ENCODE peak calls at places on chromosomes 2 and 18, in ten cellular contexts. One of them, this sample, is unnamed.

GRCh38 chr18:37261246-37261927 is 304.2 kb downstream of the CELF4 start:
- DNase-seq in left lung: no peak
- DNase-seq in activated gamma-delta T cell treated with Interleukin-2 at 50 U/mL for 16 hours: no peak
- DNase-seq in NCI-H1694 treated with DMSO at 0.1 percent for 48 hours: peak
- DNase-seq in PC-9: no peak
- DNase-seq in anterior cingulate cortex: no peak
- DNase-seq in activated T-cell treated with anti-CD3 and anti-CD28 coated beads, Interleukin-2, amount 50 U/mL, for 4 hours: no peak
- DNase-seq in NCI-H1092: no peak
- DNase-seq in RWPE1: no peak
- DNase-seq in astrocyte of the cerebellum: no peak
- DNase-seq in this sample: no peak

GRCh38 chr2:58606799-58607198 is 365.7 kb upstream of the FANCL start:
- DNase-seq in left lung: no peak
- DNase-seq in activated gamma-delta T cell treated with Interleukin-2 at 50 U/mL for 16 hours: no peak
- DNase-seq in NCI-H1694 treated with DMSO at 0.1 percent for 48 hours: no peak
- DNase-seq in PC-9: no peak
- DNase-seq in anterior cingulate cortex: no peak
- DNase-seq in activated T-cell treated with anti-CD3 and anti-CD28 coated beads, Interleukin-2, amount 50 U/mL, for 4 hours: no peak
- DNase-seq in NCI-H1092: no peak
- DNase-seq in RWPE1: no peak
- DNase-seq in astrocyte of the cerebellum: no peak
- DNase-seq in this sample: no peak

GRCh38 chr2:60352491-60353405 is 200.7 kb downstream of the BCL11A start:
- DNase-seq in left lung: no peak
- DNase-seq in activated gamma-delta T cell treated with Interleukin-2 at 50 U/mL for 16 hours: no peak
- DNase-seq in NCI-H1694 treated with DMSO at 0.1 percent for 48 hours: no peak
- DNase-seq in PC-9: no peak
- DNase-seq in anterior cingulate cortex: no peak
- DNase-seq in activated T-cell treated with anti-CD3 and anti-CD28 coated beads, Interleukin-2, amount 50 U/mL, for 4 hours: no peak
- DNase-seq in NCI-H1092: no peak
- DNase-seq in RWPE1: no peak
- DNase-seq in astrocyte of the cerebellum: no peak
- DNase-seq in this sample: no peak

GRCh38 chr2:148796735-148797512 is 78.1 kb upstream of the KIF5C start:
- DNase-seq in left lung: no peak
- DNase-seq in activated gamma-delta T cell treated with Interleukin-2 at 50 U/mL for 16 hours: no peak
- DNase-seq in NCI-H1694 treated with DMSO at 0.1 percent for 48 hours: peak
- DNase-seq in PC-9: no peak
- DNase-seq in anterior cingulate cortex: no peak
- DNase-seq in activated T-cell treated with anti-CD3 and anti-CD28 coated beads, Interleukin-2, amount 50 U/mL, for 4 hours: no peak
- DNase-seq in NCI-H1092: no peak
- DNase-seq in RWPE1: no peak
- DNase-seq in astrocyte of the cerebellum: no peak
- DNase-seq in this sample: no peak

GRCh38 chr2:29011650-29012060 is 30.6 kb downstream of the TOGARAM2 start:
- DNase-seq in left lung: peak
- DNase-seq in activated gamma-delta T cell treated with Interleukin-2 at 50 U/mL for 16 hours: peak
- DNase-seq in NCI-H1694 treated with DMSO at 0.1 percent for 48 hours: peak
- DNase-seq in PC-9: no peak
- DNase-seq in anterior cingulate cortex: no peak
- DNase-seq in activated T-cell treated with anti-CD3 and anti-CD28 coated beads, Interleukin-2, amount 50 U/mL, for 4 hours: peak
- DNase-seq in NCI-H1092: peak
- DNase-seq in RWPE1: no peak
- DNase-seq in astrocyte of the cerebellum: no peak
- DNase-seq in this sample: no peak

GRCh38 chr18:73824684-73825083 is 322.9 kb downstream of the FBXO15 start:
- DNase-seq in left lung: no peak
- DNase-seq in activated gamma-delta T cell treated with Interleukin-2 at 50 U/mL for 16 hours: no peak
- DNase-seq in NCI-H1694 treated with DMSO at 0.1 percent for 48 hours: no peak
- DNase-seq in PC-9: no peak
- DNase-seq in anterior cingulate cortex: no peak
- DNase-seq in activated T-cell treated with anti-CD3 and anti-CD28 coated beads, Interleukin-2, amount 50 U/mL, for 4 hours: no peak
- DNase-seq in NCI-H1092: no peak
- DNase-seq in RWPE1: no peak
- DNase-seq in astrocyte of the cerebellum: no peak
- DNase-seq in this sample: no peak

GRCh38 chr18:137327-137726 is 21.0 kb upstream of the USP14 start:
- DNase-seq in left lung: no peak
- DNase-seq in activated gamma-delta T cell treated with Interleukin-2 at 50 U/mL for 16 hours: no peak
- DNase-seq in NCI-H1694 treated with DMSO at 0.1 percent for 48 hours: no peak
- DNase-seq in PC-9: no peak
- DNase-seq in anterior cingulate cortex: no peak
- DNase-seq in activated T-cell treated with anti-CD3 and anti-CD28 coated beads, Interleukin-2, amount 50 U/mL, for 4 hours: no peak
- DNase-seq in NCI-H1092: no peak
- DNase-seq in RWPE1: no peak
- DNase-seq in astrocyte of the cerebellum: no peak
- DNase-seq in this sample: no peak

GRCh38 chr2:138090330-138090729 is 126.1 kb downstream of the HNMT start:
- DNase-seq in left lung: no peak
- DNase-seq in activated gamma-delta T cell treated with Interleukin-2 at 50 U/mL for 16 hours: no peak
- DNase-seq in NCI-H1694 treated with DMSO at 0.1 percent for 48 hours: peak
- DNase-seq in PC-9: no peak
- DNase-seq in anterior cingulate cortex: no peak
- DNase-seq in activated T-cell treated with anti-CD3 and anti-CD28 coated beads, Interleukin-2, amount 50 U/mL, for 4 hours: no peak
- DNase-seq in NCI-H1092: peak
- DNase-seq in RWPE1: peak
- DNase-seq in astrocyte of the cerebellum: peak
- DNase-seq in this sample: no peak

GRCh38 chr2:34475141-34475540 is 876.0 kb upstream of the FAM98A start:
- DNase-seq in left lung: no peak
- DNase-seq in activated gamma-delta T cell treated with Interleukin-2 at 50 U/mL for 16 hours: no peak
- DNase-seq in NCI-H1694 treated with DMSO at 0.1 percent for 48 hours: no peak
- DNase-seq in PC-9: no peak
- DNase-seq in anterior cingulate cortex: no peak
- DNase-seq in activated T-cell treated with anti-CD3 and anti-CD28 coated beads, Interleukin-2, amount 50 U/mL, for 4 hours: no peak
- DNase-seq in NCI-H1092: no peak
- DNase-seq in RWPE1: no peak
- DNase-seq in astrocyte of the cerebellum: no peak
- DNase-seq in this sample: no peak

GRCh38 chr2:19580830-19581229 is 222.4 kb upstream of the OSR1 start:
- DNase-seq in left lung: no peak
- DNase-seq in activated gamma-delta T cell treated with Interleukin-2 at 50 U/mL for 16 hours: no peak
- DNase-seq in NCI-H1694 treated with DMSO at 0.1 percent for 48 hours: no peak
- DNase-seq in PC-9: no peak
- DNase-seq in anterior cingulate cortex: no peak
- DNase-seq in activated T-cell treated with anti-CD3 and anti-CD28 coated beads, Interleukin-2, amount 50 U/mL, for 4 hours: no peak
- DNase-seq in NCI-H1092: no peak
- DNase-seq in RWPE1: no peak
- DNase-seq in astrocyte of the cerebellum: no peak
- DNase-seq in this sample: no peak

GRCh38 chr2:46913471-46914381 is 1.9 kb downstream of the MCFD2 start:
- DNase-seq in left lung: no peak
- DNase-seq in activated gamma-delta T cell treated with Interleukin-2 at 50 U/mL for 16 hours: no peak
- DNase-seq in NCI-H1694 treated with DMSO at 0.1 percent for 48 hours: no peak
- DNase-seq in PC-9: peak
- DNase-seq in anterior cingulate cortex: no peak
- DNase-seq in activated T-cell treated with anti-CD3 and anti-CD28 coated beads, Interleukin-2, amount 50 U/mL, for 4 hours: no peak
- DNase-seq in NCI-H1092: no peak
- DNase-seq in RWPE1: peak
- DNase-seq in astrocyte of the cerebellum: no peak
- DNase-seq in this sample: no peak

GRCh38 chr18:6558770-6559169 is 144.1 kb upstream of the L3MBTL4 start:
- DNase-seq in left lung: no peak
- DNase-seq in activated gamma-delta T cell treated with Interleukin-2 at 50 U/mL for 16 hours: no peak
- DNase-seq in NCI-H1694 treated with DMSO at 0.1 percent for 48 hours: no peak
- DNase-seq in PC-9: no peak
- DNase-seq in anterior cingulate cortex: no peak
- DNase-seq in activated T-cell treated with anti-CD3 and anti-CD28 coated beads, Interleukin-2, amount 50 U/mL, for 4 hours: no peak
- DNase-seq in NCI-H1092: no peak
- DNase-seq in RWPE1: no peak
- DNase-seq in astrocyte of the cerebellum: no peak
- DNase-seq in this sample: no peak

GRCh38 chr2:238114331-238114841 is 14.2 kb downstream of the ESPNL start:
- DNase-seq in left lung: peak
- DNase-seq in activated gamma-delta T cell treated with Interleukin-2 at 50 U/mL for 16 hours: no peak
- DNase-seq in NCI-H1694 treated with DMSO at 0.1 percent for 48 hours: no peak
- DNase-seq in PC-9: no peak
- DNase-seq in anterior cingulate cortex: no peak
- DNase-seq in activated T-cell treated with anti-CD3 and anti-CD28 coated beads, Interleukin-2, amount 50 U/mL, for 4 hours: no peak
- DNase-seq in NCI-H1092: no peak
- DNase-seq in RWPE1: no peak
- DNase-seq in astrocyte of the cerebellum: no peak
- DNase-seq in this sample: no peak

GRCh38 chr2:241062342-241063092 is 39.6 kb downstream of the MTERF4 start:
- DNase-seq in left lung: peak
- DNase-seq in activated gamma-delta T cell treated with Interleukin-2 at 50 U/mL for 16 hours: no peak
- DNase-seq in NCI-H1694 treated with DMSO at 0.1 percent for 48 hours: no peak
- DNase-seq in PC-9: no peak
- DNase-seq in anterior cingulate cortex: no peak
- DNase-seq in activated T-cell treated with anti-CD3 and anti-CD28 coated beads, Interleukin-2, amount 50 U/mL, for 4 hours: no peak
- DNase-seq in NCI-H1092: no peak
- DNase-seq in RWPE1: no peak
- DNase-seq in astrocyte of the cerebellum: no peak
- DNase-seq in this sample: no peak

GRCh38 chr18:39462436-39462835 is 1896.8 kb upstream of the CELF4 start:
- DNase-seq in left lung: no peak
- DNase-seq in activated gamma-delta T cell treated with Interleukin-2 at 50 U/mL for 16 hours: no peak
- DNase-seq in NCI-H1694 treated with DMSO at 0.1 percent for 48 hours: no peak
- DNase-seq in PC-9: no peak
- DNase-seq in anterior cingulate cortex: no peak
- DNase-seq in activated T-cell treated with anti-CD3 and anti-CD28 coated beads, Interleukin-2, amount 50 U/mL, for 4 hours: no peak
- DNase-seq in NCI-H1092: no peak
- DNase-seq in RWPE1: no peak
- DNase-seq in astrocyte of the cerebellum: no peak
- DNase-seq in this sample: no peak

GRCh38 chr18:32301976-32302743 is 112.3 kb downstream of the MEP1B start:
- DNase-seq in left lung: no peak
- DNase-seq in activated gamma-delta T cell treated with Interleukin-2 at 50 U/mL for 16 hours: no peak
- DNase-seq in NCI-H1694 treated with DMSO at 0.1 percent for 48 hours: no peak
- DNase-seq in PC-9: peak
- DNase-seq in anterior cingulate cortex: no peak
- DNase-seq in activated T-cell treated with anti-CD3 and anti-CD28 coated beads, Interleukin-2, amount 50 U/mL, for 4 hours: no peak
- DNase-seq in NCI-H1092: no peak
- DNase-seq in RWPE1: peak
- DNase-seq in astrocyte of the cerebellum: peak
- DNase-seq in this sample: no peak

GRCh38 chr2:158718196-158718585 is 76.9 kb upstream of the DAPL1 start:
- DNase-seq in left lung: no peak
- DNase-seq in activated gamma-delta T cell treated with Interleukin-2 at 50 U/mL for 16 hours: no peak
- DNase-seq in NCI-H1694 treated with DMSO at 0.1 percent for 48 hours: no peak
- DNase-seq in PC-9: no peak
- DNase-seq in anterior cingulate cortex: no peak
- DNase-seq in activated T-cell treated with anti-CD3 and anti-CD28 coated beads, Interleukin-2, amount 50 U/mL, for 4 hours: no peak
- DNase-seq in NCI-H1092: no peak
- DNase-seq in RWPE1: no peak
- DNase-seq in astrocyte of the cerebellum: no peak
- DNase-seq in this sample: no peak

GRCh38 chr2:175478369-175478768 is 296.9 kb upstream of the ATP5MC3 start:
- DNase-seq in left lung: no peak
- DNase-seq in activated gamma-delta T cell treated with Interleukin-2 at 50 U/mL for 16 hours: no peak
- DNase-seq in NCI-H1694 treated with DMSO at 0.1 percent for 48 hours: no peak
- DNase-seq in PC-9: no peak
- DNase-seq in anterior cingulate cortex: no peak
- DNase-seq in activated T-cell treated with anti-CD3 and anti-CD28 coated beads, Interleukin-2, amount 50 U/mL, for 4 hours: no peak
- DNase-seq in NCI-H1092: no peak
- DNase-seq in RWPE1: peak
- DNase-seq in astrocyte of the cerebellum: no peak
- DNase-seq in this sample: no peak

GRCh38 chr2:148701877-148702276 is 57.3 kb downstream of the EPC2 start:
- DNase-seq in left lung: no peak
- DNase-seq in activated gamma-delta T cell treated with Interleukin-2 at 50 U/mL for 16 hours: no peak
- DNase-seq in NCI-H1694 treated with DMSO at 0.1 percent for 48 hours: no peak
- DNase-seq in PC-9: no peak
- DNase-seq in anterior cingulate cortex: no peak
- DNase-seq in activated T-cell treated with anti-CD3 and anti-CD28 coated beads, Interleukin-2, amount 50 U/mL, for 4 hours: no peak
- DNase-seq in NCI-H1092: no peak
- DNase-seq in RWPE1: no peak
- DNase-seq in astrocyte of the cerebellum: no peak
- DNase-seq in this sample: no peak

GRCh38 chr2:55051026-55051866 is 995 bp upstream of the RTN4 start:
- DNase-seq in left lung: no peak
- DNase-seq in activated gamma-delta T cell treated with Interleukin-2 at 50 U/mL for 16 hours: peak
- DNase-seq in NCI-H1694 treated with DMSO at 0.1 percent for 48 hours: no peak
- DNase-seq in PC-9: peak
- DNase-seq in anterior cingulate cortex: no peak
- DNase-seq in activated T-cell treated with anti-CD3 and anti-CD28 coated beads, Interleukin-2, amount 50 U/mL, for 4 hours: peak
- DNase-seq in NCI-H1092: no peak
- DNase-seq in RWPE1: peak
- DNase-seq in astrocyte of the cerebellum: peak
- DNase-seq in this sample: no peak

GRCh38 chr18:2411381-2411977 is 159.8 kb downstream of the METTL4 start:
- DNase-seq in left lung: no peak
- DNase-seq in activated gamma-delta T cell treated with Interleukin-2 at 50 U/mL for 16 hours: no peak
- DNase-seq in NCI-H1694 treated with DMSO at 0.1 percent for 48 hours: no peak
- DNase-seq in PC-9: peak
- DNase-seq in anterior cingulate cortex: no peak
- DNase-seq in activated T-cell treated with anti-CD3 and anti-CD28 coated beads, Interleukin-2, amount 50 U/mL, for 4 hours: no peak
- DNase-seq in NCI-H1092: no peak
- DNase-seq in RWPE1: peak
- DNase-seq in astrocyte of the cerebellum: peak
- DNase-seq in this sample: no peak

GRCh38 chr2:60488291-60488690 is 65.2 kb downstream of the BCL11A start:
- DNase-seq in left lung: no peak
- DNase-seq in activated gamma-delta T cell treated with Interleukin-2 at 50 U/mL for 16 hours: no peak
- DNase-seq in NCI-H1694 treated with DMSO at 0.1 percent for 48 hours: no peak
- DNase-seq in PC-9: no peak
- DNase-seq in anterior cingulate cortex: no peak
- DNase-seq in activated T-cell treated with anti-CD3 and anti-CD28 coated beads, Interleukin-2, amount 50 U/mL, for 4 hours: no peak
- DNase-seq in NCI-H1092: no peak
- DNase-seq in RWPE1: no peak
- DNase-seq in astrocyte of the cerebellum: no peak
- DNase-seq in this sample: no peak

GRCh38 chr18:50461251-50461650 is 86.4 kb downstream of the SKA1 start:
- DNase-seq in left lung: no peak
- DNase-seq in activated gamma-delta T cell treated with Interleukin-2 at 50 U/mL for 16 hours: no peak
- DNase-seq in NCI-H1694 treated with DMSO at 0.1 percent for 48 hours: no peak
- DNase-seq in PC-9: no peak
- DNase-seq in anterior cingulate cortex: no peak
- DNase-seq in activated T-cell treated with anti-CD3 and anti-CD28 coated beads, Interleukin-2, amount 50 U/mL, for 4 hours: no peak
- DNase-seq in NCI-H1092: no peak
- DNase-seq in RWPE1: no peak
- DNase-seq in astrocyte of the cerebellum: no peak
- DNase-seq in this sample: no peak

GRCh38 chr18:73577365-73577764 is 570.3 kb downstream of the FBXO15 start:
- DNase-seq in left lung: no peak
- DNase-seq in activated gamma-delta T cell treated with Interleukin-2 at 50 U/mL for 16 hours: no peak
- DNase-seq in NCI-H1694 treated with DMSO at 0.1 percent for 48 hours: no peak
- DNase-seq in PC-9: no peak
- DNase-seq in anterior cingulate cortex: no peak
- DNase-seq in activated T-cell treated with anti-CD3 and anti-CD28 coated beads, Interleukin-2, amount 50 U/mL, for 4 hours: no peak
- DNase-seq in NCI-H1092: no peak
- DNase-seq in RWPE1: no peak
- DNase-seq in astrocyte of the cerebellum: peak
- DNase-seq in this sample: no peak

GRCh38 chr2:237885171-237885930 is 25.9 kb downstream of the RAMP1 start:
- DNase-seq in left lung: peak
- DNase-seq in activated gamma-delta T cell treated with Interleukin-2 at 50 U/mL for 16 hours: no peak
- DNase-seq in NCI-H1694 treated with DMSO at 0.1 percent for 48 hours: no peak
- DNase-seq in PC-9: no peak
- DNase-seq in anterior cingulate cortex: no peak
- DNase-seq in activated T-cell treated with anti-CD3 and anti-CD28 coated beads, Interleukin-2, amount 50 U/mL, for 4 hours: no peak
- DNase-seq in NCI-H1092: no peak
- DNase-seq in RWPE1: no peak
- DNase-seq in astrocyte of the cerebellum: no peak
- DNase-seq in this sample: no peak

GRCh38 chr2:1055014-1055595 is 104.5 kb downstream of the SNTG2 start:
- DNase-seq in left lung: no peak
- DNase-seq in activated gamma-delta T cell treated with Interleukin-2 at 50 U/mL for 16 hours: no peak
- DNase-seq in NCI-H1694 treated with DMSO at 0.1 percent for 48 hours: no peak
- DNase-seq in PC-9: no peak
- DNase-seq in anterior cingulate cortex: no peak
- DNase-seq in activated T-cell treated with anti-CD3 and anti-CD28 coated beads, Interleukin-2, amount 50 U/mL, for 4 hours: no peak
- DNase-seq in NCI-H1092: no peak
- DNase-seq in RWPE1: no peak
- DNase-seq in astrocyte of the cerebellum: peak
- DNase-seq in this sample: no peak

GRCh38 chr2:44100351-44100750 is 68.3 kb upstream of the PPM1B start:
- DNase-seq in left lung: no peak
- DNase-seq in activated gamma-delta T cell treated with Interleukin-2 at 50 U/mL for 16 hours: no peak
- DNase-seq in NCI-H1694 treated with DMSO at 0.1 percent for 48 hours: no peak
- DNase-seq in PC-9: peak
- DNase-seq in anterior cingulate cortex: no peak
- DNase-seq in activated T-cell treated with anti-CD3 and anti-CD28 coated beads, Interleukin-2, amount 50 U/mL, for 4 hours: no peak
- DNase-seq in NCI-H1092: no peak
- DNase-seq in RWPE1: peak
- DNase-seq in astrocyte of the cerebellum: peak
- DNase-seq in this sample: no peak

GRCh38 chr2:120989911-120990441 is 254.3 kb downstream of the GLI2 start:
- DNase-seq in left lung: peak
- DNase-seq in activated gamma-delta T cell treated with Interleukin-2 at 50 U/mL for 16 hours: no peak
- DNase-seq in NCI-H1694 treated with DMSO at 0.1 percent for 48 hours: no peak
- DNase-seq in PC-9: no peak
- DNase-seq in anterior cingulate cortex: no peak
- DNase-seq in activated T-cell treated with anti-CD3 and anti-CD28 coated beads, Interleukin-2, amount 50 U/mL, for 4 hours: no peak
- DNase-seq in NCI-H1092: no peak
- DNase-seq in RWPE1: no peak
- DNase-seq in astrocyte of the cerebellum: no peak
- DNase-seq in this sample: no peak